ENCODE peak calls at places on chromosomes 2 and 18, in eight cellular contexts. G is GM12878, C is mammary epithelial cell, Q is fibroblast of lung, E is GM23338, F is neural progenitor cell, M is endothelial cell of umbilical vein, N is astrocyte. B is an unnamed sample.

GRCh38 chr18:32847719-32848118 is 74.9 kb upstream of the KLHL14 start:
- DNase-seq in N (no peak), Q (no peak), C (no peak), M (no peak), G (no peak), E (peak), F (peak), B (no peak)

GRCh38 chr2:16019617-16020351 is 79.4 kb downstream of the MYCN start:
- DNase-seq in G (no peak), M (no peak), F (no peak), Q (no peak), E (no peak), N (no peak), C (no peak), B (no peak)

GRCh38 chr18:10122116-10122515 is 208.3 kb downstream of the VAPA start:
- DNase-seq in N (peak), M (no peak), C (no peak), G (no peak), F (no peak), Q (peak), E (no peak), B (no peak)

GRCh38 chr18:69636529-69637301 is 236.0 kb downstream of the DOK6 start:
- DNase-seq in E (peak), Q (no peak), N (no peak), C (no peak), M (peak), F (peak), G (no peak), B (no peak)

GRCh38 chr2:10266133-10266620 is 36.5 kb upstream of the HPCAL1 start:
- DNase-seq in C (no peak), F (no peak), G (no peak), Q (peak), M (no peak), E (no peak), N (peak), B (no peak)

GRCh38 chr2:39913648-39914456 is 134.8 kb upstream of the THUMPD2 start:
- DNase-seq in M (peak), C (peak), N (peak), Q (peak), E (peak), G (peak), F (peak), B (no peak)

GRCh38 chr2:88254437-88255081 is 84.4 kb downstream of the THNSL2 start:
- DNase-seq in N (no peak), F (no peak), G (no peak), M (no peak), E (no peak), Q (no peak), C (peak), B (no peak)

GRCh38 chr2:18379869-18380268 is 180.6 kb downstream of the RDH14 start:
- DNase-seq in Q (no peak), N (no peak), G (no peak), F (peak), M (no peak), C (no peak), E (peak), B (no peak)

GRCh38 chr2:160613466-160614153 is 120.0 kb upstream of the RBMS1 start:
- DNase-seq in E (no peak), N (peak), G (no peak), M (peak), F (no peak), C (peak), Q (peak), B (no peak)

GRCh38 chr2:240712121-240712520 is 20.5 kb downstream of the AQP12A start:
- DNase-seq in F (no peak), M (no peak), N (no peak), C (no peak), E (no peak), G (no peak), Q (no peak), B (no peak)

GRCh38 chr2:20352230-20353216 is 1.9 kb upstream of the PUM2 start:
- DNase-seq in N (no peak), F (peak), G (no peak), Q (no peak), M (no peak), E (peak), C (no peak), B (no peak)

GRCh38 chr2:19114754-19115231 is 243.6 kb downstream of the OSR1 start:
- DNase-seq in Q (no peak), N (peak), E (no peak), M (no peak), G (no peak), C (peak), F (no peak), B (peak)

GRCh38 chr18:13258792-13259385 is 40.3 kb downstream of the LDLRAD4 start:
- DNase-seq in E (no peak), M (no peak), C (no peak), N (no peak), Q (no peak), G (no peak), F (no peak), B (no peak)

GRCh38 chr2:222241054-222241453 is 57.7 kb downstream of the PAX3 start:
- DNase-seq in Q (no peak), E (peak), G (no peak), F (peak), M (no peak), C (no peak), N (no peak), B (no peak)

GRCh38 chr2:162072976-162073775 is 839 bp downstream of the DPP4 start:
- DNase-seq in F (peak), N (no peak), Q (peak), E (peak), G (no peak), M (peak), C (no peak), B (no peak)
- TF ChIP-seq EZH2 in F (peak), N (no peak), Q (no peak), E (no peak), G (no peak), M (no peak), C (no peak), B (no peak)

GRCh38 chr2:24509425-24509824 is 18.4 kb downstream of the NCOA1 start:
- DNase-seq in Q (no peak), E (no peak), C (no peak), F (no peak), M (no peak), G (peak), N (no peak), B (no peak)
- H3K27ac ChIP-seq in Q (no peak), E (no peak), C (no peak), F (no peak), M (no peak), G (peak), N (no peak), B (no peak)

GRCh38 chr18:5630057-5630765 is 86.4 kb upstream of the EPB41L3 start:
- DNase-seq in G (no peak), M (peak), Q (no peak), E (peak), C (peak), N (no peak), F (peak), B (no peak)

GRCh38 chr18:5627756-5628511 is 84.1 kb upstream of the EPB41L3 start:
- DNase-seq in C (no peak), G (no peak), M (peak), N (no peak), E (peak), Q (peak), F (no peak), B (no peak)

GRCh38 chr18:5630766-5631413 is 87.1 kb upstream of the EPB41L3 start:
- DNase-seq in F (no peak), C (no peak), G (no peak), M (no peak), N (peak), E (no peak), Q (peak), B (no peak)

GRCh38 chr18:5626130-5626880 is 82.5 kb upstream of the EPB41L3 start:
- DNase-seq in F (no peak), G (no peak), C (no peak), Q (no peak), M (no peak), E (no peak), N (no peak), B (no peak)

GRCh38 chr18:5628512-5629255 is 84.9 kb upstream of the EPB41L3 start:
- DNase-seq in C (peak), N (peak), Q (peak), G (no peak), M (peak), F (peak), E (peak), B (no peak)
- TF ChIP-seq EZH2 in C (no peak), N (peak), Q (peak), G (no peak), M (no peak), F (peak), E (peak), B (no peak)

DNA sequence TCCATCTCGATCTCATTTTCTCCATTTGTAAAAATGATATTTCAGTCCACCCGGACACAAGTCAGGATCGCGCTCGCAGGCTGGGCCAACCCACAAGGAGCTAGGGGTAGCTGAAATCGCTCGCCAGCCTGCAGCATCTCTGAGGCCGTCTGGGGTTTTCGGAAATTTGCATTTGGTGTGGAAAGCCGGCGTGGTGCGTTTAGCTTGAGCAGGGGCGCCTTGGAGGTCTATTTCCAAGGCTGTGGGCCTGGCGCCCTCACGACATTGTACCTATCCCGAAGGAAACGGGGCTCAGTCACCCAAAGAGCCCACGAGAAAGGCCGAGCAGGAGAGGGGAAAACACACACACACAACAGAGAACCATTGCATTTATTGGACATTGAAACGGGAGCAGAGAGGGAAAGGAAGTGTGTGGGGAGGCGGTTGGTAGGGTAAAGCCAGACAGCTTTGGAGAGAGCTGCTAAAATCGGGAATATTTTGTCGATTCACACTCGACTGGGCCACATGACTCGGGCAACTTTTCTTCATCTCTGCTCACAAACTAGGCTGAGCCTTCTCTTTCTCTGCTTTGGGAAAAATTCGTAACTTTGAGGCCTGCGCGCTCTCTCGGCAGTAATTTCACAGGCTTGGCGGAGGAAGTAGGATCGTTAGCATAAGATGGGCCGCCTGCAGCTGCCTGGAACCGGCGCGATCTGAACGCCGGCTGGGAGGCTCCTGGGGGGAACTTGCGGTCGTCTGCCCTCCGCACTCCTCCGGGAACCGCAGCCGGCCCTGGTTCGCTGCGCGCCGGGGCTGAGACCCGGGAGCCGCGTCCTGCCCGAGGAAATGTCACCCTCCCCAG is 1.1 kb upstream of the HOXD8 start:
- DNase-seq in N (no peak), G (no peak), F (peak), C (no peak), Q (no peak), E (peak), M (peak), B (no peak)
- H3K27ac ChIP-seq in N (no peak), G (no peak), F (no peak), C (no peak), Q (no peak), E (no peak), M (peak), B (no peak)

B was measured in keratinocyte.